ENCODE peak calls at places on chromosome 13, in six cellular contexts. P is amniotic epithelial cell; O is mucosa of descending colon; V is activated CD4-positive, alpha-beta T cell treated with anti-CD3 and anti-CD28 coated beads, Interleukin-2, amount 50 U/mL, for 1 hour; Y is stimulated activated CD4-positive, alpha-beta T cell treated with anti-CD3 and anti-CD28 coated beads, Interleukin-12 subunit alpha, Interleukin-12 subunit beta, amount 100 ng/mL, for 4 hours; G is GM23338. R is an unnamed sample.

GRCh38 chr13:65461590-65461989 is 1768.5 kb downstream of the PCDH9 start:
- DNase-seq in P (peak; percentile 82), O (no peak), V (no peak), Y (no peak), G (peak; percentile 8), R (no peak)

GRCh38 chr13:102197193-102197592 is 204.7 kb downstream of the FGF14 start:
- DNase-seq in P (peak; percentile 35), O (no peak), V (no peak), Y (no peak), G (peak; percentile 72), R (no peak)

GRCh38 chr13:112756511-112756966 is 66.7 kb downstream of the ATP11A start:
- DNase-seq in P (no peak), O (no peak), V (no peak), Y (no peak), G (no peak), R (no peak)

GRCh38 chr13:36447501-36447900 is 15.2 kb downstream of the CCNA1 start:
- DNase-seq in P (no peak), O (no peak), V (no peak), Y (no peak), G (no peak), R (no peak)

GRCh38 chr13:99275093-99275469 is 16.9 kb upstream of the GPR18 start:
- DNase-seq in P (peak; percentile 57), O (peak; percentile 57), V (peak; percentile 31), Y (no peak), G (no peak), R (no peak)

GRCh38 chr13:31044658-31045620 is 112.5 kb downstream of the TEX26 start:
- DNase-seq in P (no peak), O (no peak), V (no peak), Y (no peak), G (no peak), R (no peak)

GRCh38 chr13:36918246-36919060 is 1.6 kb downstream of the SMAD9 start:
- DNase-seq in P (peak; percentile 21), O (no peak), V (no peak), Y (no peak), G (peak; percentile 15), R (no peak)

GRCh38 chr13:107865643-107866006 is 349.7 kb downstream of the LIG4 start:
- DNase-seq in P (peak; percentile 21), O (no peak), V (no peak), Y (no peak), G (no peak), R (no peak)

GRCh38 chr13:32031025-32031814 is at the start of gene FRY:
- DNase-seq in P (peak; percentile 61), O (peak; percentile 83), V (peak; percentile 19), Y (peak; percentile 28), G (peak; percentile 94), R (no peak)

GRCh38 chr13:80157261-80157942 is 183.5 kb downstream of the SPRY2 start:
- DNase-seq in P (no peak), O (no peak), V (no peak), Y (no peak), G (no peak), R (no peak)

GRCh38 chr13:113453962-113454361 is 674 bp upstream of the ADPRHL1 start:
- DNase-seq in P (peak; percentile 73), O (no peak), V (no peak), Y (no peak), G (no peak), R (no peak)

GRCh38 chr13:32840840-32841713 is 175.1 kb upstream of the KL start:
- DNase-seq in P (no peak), O (no peak), V (no peak), Y (no peak), G (no peak), R (no peak)

GRCh38 chr13:107466326-107466725 is 749.0 kb downstream of the LIG4 start:
- DNase-seq in P (peak; percentile 85), O (no peak), V (no peak), Y (no peak), G (no peak), R (no peak)

R was measured in SIG-M5.